ENCODE peak calls at places on chromosomes 16 and 17, in four cellular contexts. J, R, Q and K are unnamed samples.

GRCh38 chr16:83561876-83562275 is 245.9 kb upstream of the HSBP1 start:
- DNase-seq in Q (no peak), R (no peak), J (no peak), K (no peak)

GRCh38 chr16:76164970-76165558 is 112.1 kb upstream of the CNTNAP4 start:
- DNase-seq in Q (no peak), R (no peak), J (no peak), K (no peak)

GRCh38 chr17:73141411-73141810 is 23.4 kb upstream of the SSTR2 start:
- DNase-seq in J (no peak), Q (no peak), R (no peak), K (no peak)

GRCh38 chr17:82244413-82245140 is 15.7 kb downstream of the SLC16A3 start:
- DNase-seq in Q (no peak), R (no peak), J (no peak), K (no peak)

GRCh38 chr17:48907713-48908046 is 527 bp upstream of the UBE2Z start:
- DNase-seq in J (no peak), R (no peak), Q (no peak), K (no peak)

GRCh38 chr17:7208027-7208571 is 11.5 kb downstream of the DLG4 start:
- DNase-seq in Q (no peak), J (no peak), R (no peak), K (no peak)

GRCh38 chr16:28834349-28834748 is 11.6 kb downstream of the ATXN2L start:
- DNase-seq in J (no peak), R (no peak), Q (no peak), K (no peak)

GRCh38 chr16:85908889-85909584 is 10.1 kb downstream of the IRF8 start:
- DNase-seq in Q (peak; percentile 40), R (no peak), J (no peak), K (no peak)

GRCh38 chr17:28973414-28973813 is 22.1 kb upstream of the PHF12 start:
- DNase-seq in Q (no peak), J (no peak), R (no peak), K (no peak)

GRCh38 chr17:45936610-45937009 is 42.3 kb downstream of the MAPT start:
- DNase-seq in J (no peak), Q (no peak), R (no peak), K (no peak)

GRCh38 chr16:66610111-66610820 is 5.8 kb downstream of the CMTM3 start:
- DNase-seq in R (no peak), J (no peak), Q (no peak), K (no peak)

GRCh38 chr17:67492251-67492740 is 115.2 kb downstream of the PITPNC1 start:
- DNase-seq in Q (no peak), R (no peak), J (no peak), K (no peak)

GRCh38 chr17:68398731-68399637 is 58.3 kb downstream of the WIPI1 start:
- DNase-seq in J (no peak), Q (peak; percentile 76), R (peak; percentile 39), K (no peak)

GRCh38 chr16:1871974-1872635 is at the start of gene MEIOB:
- DNase-seq in J (no peak), R (no peak), Q (no peak), K (no peak)

GRCh38 chr17:80786887-80787286 is 204.8 kb upstream of the CHMP6 start:
- DNase-seq in J (no peak), R (no peak), Q (no peak), K (no peak)

GRCh38 chr16:12729448-12729847 is 74.2 kb downstream of the CPPED1 start:
- DNase-seq in R (no peak), Q (no peak), J (no peak), K (no peak)

GRCh38 chr17:6856054-6856453 is 24.5 kb upstream of the TEKT1 start:
- DNase-seq in J (no peak), R (no peak), Q (no peak), K (no peak)

GRCh38 chr17:83133302-83134121 is 54.1 kb downstream of the METRNL start:
- DNase-seq in J (no peak), R (no peak), Q (no peak), K (no peak)

GRCh38 chr16:1080801-1081733 is 8.5 kb downstream of the SSTR5 start:
- DNase-seq in R (no peak), J (no peak), Q (no peak), K (no peak)

GRCh38 chr16:67399218-67399733 is 6.0 kb upstream of the TPPP3 start:
- DNase-seq in J (no peak), R (no peak), Q (no peak), K (peak; percentile 33)

GRCh38 chr16:57029161-57030160 is 40.1 kb downstream of the NLRC5 start:
- DNase-seq in Q (no peak), R (no peak), J (no peak), K (no peak)

GRCh38 chr17:44990994-44991393 is 22.9 kb upstream of the C1QL1 start:
- DNase-seq in R (no peak), J (no peak), Q (no peak), K (no peak)

GRCh38 chr17:32819035-32819434 is 57.9 kb downstream of the MYO1D start:
- DNase-seq in J (no peak), Q (no peak), R (no peak), K (no peak)

GRCh38 chr17:45376171-45376564 is 56.5 kb downstream of the ARHGAP27 start:
- DNase-seq in Q (no peak), R (no peak), J (no peak), K (no peak)